ENCODE peak calls at places on chromosomes 2 and 18, in four cellular contexts. R is K562, U is HepG2, J is GM12878. W is an unnamed sample.
A peak's percentile ranks its signal among the peaks of the same experiment; 100 is the strongest.

GRCh38 chr2:20122864-20123263 is 71.4 kb upstream of the LAPTM4A start:
- DNase-seq in R (no peak), J (no peak), U (no peak), W (no peak)

GRCh38 chr2:61017003-61017555 is 441 bp upstream of the PEX13 start:
- DNase-seq in U (peak; percentile 55), R (peak; percentile 87), J (peak; percentile 68), W (peak; percentile 94)

GRCh38 chr2:174597347-174598047 is at the start of gene WIPF1:
- DNase-seq in R (no peak), J (peak; percentile 93), U (no peak), W (no peak)

GRCh38 chr2:31998731-31999383 is 12.0 kb downstream of the MEMO1 start:
- DNase-seq in U (no peak), R (no peak), J (no peak), W (no peak)

GRCh38 chr2:128456281-128456680 is 137.6 kb upstream of the HS6ST1 start:
- DNase-seq in J (no peak), R (no peak), U (no peak), W (no peak)

GRCh38 chr18:13433685-13434084 is 215.1 kb downstream of the LDLRAD4 start:
- DNase-seq in J (no peak), U (no peak), R (no peak), W (no peak)

GRCh38 chr2:100721693-100722092 is 98.2 kb upstream of the NPAS2 start:
- DNase-seq in U (no peak), J (no peak), R (no peak), W (no peak)

GRCh38 chr2:15660491-15661294 is 69.0 kb downstream of the DDX1 start:
- DNase-seq in J (no peak), R (no peak), U (no peak), W (no peak)

GRCh38 chr2:237884681-237885080 is 25.3 kb downstream of the RAMP1 start:
- DNase-seq in J (no peak), U (no peak), R (no peak), W (no peak)

GRCh38 chr2:156480376-156480775 is 44.2 kb downstream of the GPD2 start:
- DNase-seq in R (no peak), J (no peak), U (no peak), W (no peak)

GRCh38 chr2:227230151-227230550 is 65.7 kb downstream of the COL4A3 start:
- DNase-seq in U (no peak), R (no peak), J (no peak), W (no peak)

GRCh38 chr2:83069724-83070123 is 1389.4 kb downstream of the SUCLG1 start:
- DNase-seq in U (no peak), R (peak; percentile 28), J (no peak), W (no peak)

GRCh38 chr2:17979707-17980106 is 101.2 kb downstream of the KCNS3 start:
- DNase-seq in R (no peak), J (no peak), U (no peak), W (no peak)

GRCh38 chr2:61044596-61044995 is 21.1 kb upstream of the SANBR start:
- DNase-seq in U (no peak), J (no peak), R (no peak), W (no peak)

GRCh38 chr2:2731885-2732284 is 400.8 kb upstream of the MYT1L start:
- DNase-seq in U (no peak), J (no peak), R (no peak), W (no peak)

GRCh38 chr2:182903566-182903965 is 37.1 kb upstream of the FRZB start:
- DNase-seq in J (no peak), R (no peak), U (no peak), W (no peak)

GRCh38 chr2:182901748-182902147 is 35.3 kb upstream of the FRZB start:
- DNase-seq in J (no peak), R (no peak), U (no peak), W (no peak)

GRCh38 chr2:182906454-182906853 is 40.0 kb upstream of the FRZB start:
- DNase-seq in U (no peak), R (no peak), J (no peak), W (no peak)

GRCh38 chr2:182907081-182907830 is 40.8 kb upstream of the FRZB start:
- DNase-seq in R (peak; percentile 58), J (no peak), U (no peak), W (peak; percentile 67)

GRCh38 chr2:182904844-182905243 is 38.4 kb upstream of the FRZB start:
- DNase-seq in R (no peak), J (no peak), U (no peak), W (no peak)
- H3K27ac ChIP-seq in R (no peak overlapping the region), J (no peak overlapping the region), U (no peak overlapping the region), W (no peak overlapping the region)

GRCh38 chr2:153823880-153824279 is 47.8 kb upstream of the GALNT13 start:
- DNase-seq in R (no peak), J (no peak), U (no peak), W (no peak)
- TF ChIP-seq JUNB in R (no peak), J (no peak), U (no peak), W (no peak)

DNA sequence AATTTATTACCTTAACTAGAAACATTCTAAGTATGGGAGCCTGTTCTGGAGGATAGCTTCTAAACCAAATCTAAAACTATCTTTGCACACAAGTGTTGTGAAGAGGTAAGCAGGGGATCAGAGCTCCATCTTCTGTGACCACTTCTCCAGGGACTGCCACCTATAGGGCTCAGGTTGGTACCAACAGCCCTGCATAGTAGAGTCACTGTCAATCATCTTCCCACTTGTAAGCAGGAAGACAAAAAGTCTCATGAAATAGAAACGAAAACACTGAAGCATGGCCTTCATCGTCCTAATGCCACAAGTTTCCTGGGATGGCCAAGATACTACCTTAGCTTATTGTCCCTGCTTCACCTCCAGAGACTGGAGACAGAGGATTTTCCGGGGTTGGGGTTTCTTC is 43.8 kb downstream of the KANSL3 start:
- DNase-seq in R (no peak), J (no peak), U (no peak), W (no peak)
- TF ChIP-seq POLR2AphosphoS5 in R (no peak), J (no peak), U (no peak), W (no peak)

GRCh38 chr2:233061591-233062446 is 1.7 kb downstream of the INPP5D start:
- DNase-seq in R (peak; percentile 34), J (no peak), U (peak; percentile 88), W (peak; percentile 38)
- H3K27ac ChIP-seq in R (no peak overlapping the region), J (peak overlapping the region; percentile 93), U (peak overlapping the region; percentile 82), W (no peak overlapping the region)

GRCh38 chr2:218168635-218169462 is 2.1 kb upstream of the CXCR1 start:
- DNase-seq in J (no peak), R (peak; percentile 69), U (peak; percentile 65), W (peak; percentile 91)
- TF ChIP-seq JUNB in J (no peak), R (no peak), U (no peak), W (no peak)

GRCh38 chr18:79485788-79486355 is 90.1 kb downstream of the NFATC1 start:
- DNase-seq in R (no peak), J (no peak), U (no peak), W (no peak)
- TF ChIP-seq POLR2AphosphoS5 in R (no peak), J (no peak), U (no peak), W (no peak)

GRCh38 chr18:74281639-74282358 is 10.0 kb downstream of the CYB5A start:
- DNase-seq in U (peak; percentile 81), R (no peak), J (no peak), W (no peak)

GRCh38 chr18:74284501-74285004 is 7.2 kb downstream of the CYB5A start:
- DNase-seq in R (no peak), J (no peak), U (no peak), W (no peak)

GRCh38 chr18:74282359-74283254 is 9.2 kb downstream of the CYB5A start:
- DNase-seq in J (no peak), U (peak; percentile 44), R (no peak), W (peak; percentile 42)

GRCh38 chr18:74283646-74284045 is 8.1 kb downstream of the CYB5A start:
- DNase-seq in R (no peak), U (no peak), J (no peak), W (no peak)

DNA sequence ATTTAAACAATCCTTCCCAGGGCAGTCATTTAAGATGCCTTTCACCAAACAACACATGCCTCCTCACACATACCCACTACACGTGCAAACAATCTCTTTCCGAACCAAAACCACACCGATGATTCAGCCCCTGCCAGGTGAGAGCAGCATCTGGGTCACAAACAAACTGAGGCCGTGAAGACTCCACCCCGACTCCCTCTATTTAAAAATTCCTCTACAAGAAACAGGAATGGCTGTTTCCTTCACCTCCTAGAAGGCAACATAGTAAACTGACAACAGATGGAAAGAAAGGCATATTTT is 8.6 kb downstream of the CYB5A start:
- DNase-seq in U (no peak), R (no peak), J (no peak), W (no peak)
- H3K27ac ChIP-seq in U (peak overlapping the region; percentile 84), R (no peak overlapping the region), J (no peak overlapping the region), W (peak overlapping the region; percentile 75)

DNA sequence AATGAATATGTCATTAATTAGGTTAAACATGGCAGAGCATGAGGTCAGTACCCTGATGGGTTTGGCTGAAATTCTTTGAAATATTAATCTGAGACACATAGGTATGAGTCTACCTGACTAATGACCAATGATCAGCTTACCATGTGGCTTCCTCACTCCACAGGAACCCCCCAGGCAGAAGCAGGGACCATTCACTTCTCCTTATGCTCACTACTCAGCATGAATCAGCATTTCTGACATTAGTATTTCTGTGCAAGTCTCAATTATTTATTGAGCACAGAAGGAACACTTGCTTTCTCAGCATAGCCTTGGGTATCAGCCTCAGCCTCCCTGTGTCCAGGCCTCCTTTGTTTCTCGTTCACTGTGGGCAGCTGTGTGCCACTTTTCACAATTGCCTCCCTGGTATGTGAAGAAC is 9.3 kb upstream of the KCNE4 start:
- DNase-seq in J (no peak), U (no peak), R (peak; percentile 44), W (no peak)
- TF ChIP-seq JUNB in J (no peak), U (no peak), R (no peak), W (no peak)

GRCh38 chr2:231526341-231527090 is 3.7 kb downstream of the NMUR1 start:
- DNase-seq in R (no peak), J (no peak), U (no peak), W (no peak)

GRCh38 chr2:231523451-231524266 is 6.6 kb downstream of the NMUR1 start:
- DNase-seq in R (no peak), J (no peak), U (no peak), W (no peak)

GRCh38 chr2:231524477-231525247 is 5.6 kb downstream of the NMUR1 start:
- DNase-seq in U (no peak), R (no peak), J (no peak), W (no peak)

GRCh38 chr2:231527091-231527395 is 3.2 kb downstream of the NMUR1 start:
- DNase-seq in R (no peak), J (no peak), U (no peak), W (peak; percentile 60)

GRCh38 chr2:231525248-231526163 is 4.7 kb downstream of the NMUR1 start:
- DNase-seq in R (no peak), J (no peak), U (no peak), W (no peak)
- TF ChIP-seq POLR2AphosphoS5 in R (no peak), J (no peak), U (no peak), W (no peak)